ENCODE peak calls at places on chromosomes 3 and 15, in ten cellular contexts. I is hypothalamus; Z is ELR; V is activated T-cell treated with anti-CD3 and anti-CD28 coated beads, Interleukin-2, amount 50 U/mL, for 1 hour; H is CD4-positive, CD25-positive, alpha-beta regulatory T cell; C is HCT116; K is LHCN-M2; E is stimulated activated naive B cell treated with anti-CD40 and anti-IgM and Interleukin-4, amounts not matched to agents 10 μg/mL and 1 μg/mL and 100 μg/mL, for 72 hours; G is amygdala; Y is stimulated activated CD4-positive, alpha-beta T cell treated with anti-CD3 and anti-CD28 coated beads, Interleukin-12 subunit alpha, Interleukin-12 subunit beta, amount 100 ng/mL, for 4 hours. W is an unnamed sample.
A peak's percentile ranks its signal among the peaks of the same experiment; 100 is the strongest.

GRCh38 chr3:73766599-73767378 is 142.0 kb upstream of the PDZRN3 start:
- DNase-seq in C (no peak), V (no peak), H (no peak), K (peak; percentile 65), I (no peak), Z (no peak), G (no peak), Y (no peak), E (no peak), W (no peak)

GRCh38 chr3:102400142-102400541 is 34.7 kb upstream of the ZPLD1 start:
- DNase-seq in H (no peak), K (peak; percentile 78), V (no peak), G (no peak), I (no peak), Y (no peak), E (no peak), C (peak; percentile 22), Z (peak; percentile 50), W (no peak)

GRCh38 chr3:106765342-106765741 is 611.9 kb upstream of the CCDC54 start:
- DNase-seq in I (no peak), Y (no peak), E (no peak), H (no peak), Z (peak; percentile 98), C (peak; percentile 81), K (peak; percentile 89), G (no peak), V (no peak), W (no peak)

GRCh38 chr3:172163320-172163719 is 123.9 kb downstream of the FNDC3B start:
- DNase-seq in Z (no peak), H (no peak), I (no peak), K (no peak), V (no peak), E (no peak), Y (no peak), G (no peak), C (no peak), W (no peak)

GRCh38 chr3:169494982-169495381 is 168.5 kb downstream of the MECOM start:
- DNase-seq in C (no peak), H (no peak), V (no peak), Z (no peak), I (no peak), K (no peak), Y (no peak), E (no peak), G (no peak), W (no peak)

GRCh38 chr15:61762682-61763081 is 297.6 kb downstream of the VPS13C start:
- DNase-seq in G (no peak), C (no peak), K (no peak), E (no peak), V (no peak), Z (no peak), Y (no peak), H (no peak), I (no peak), W (no peak)

GRCh38 chr3:99923873-99924272 is 106.2 kb downstream of the CMSS1 start:
- DNase-seq in I (no peak), K (no peak), Z (no peak), H (no peak), V (no peak), G (no peak), Y (no peak), C (no peak), E (no peak), W (no peak)

GRCh38 chr15:75347222-75348033 is 589 bp downstream of the NEIL1 start:
- DNase-seq in E (peak; percentile 77), V (peak; percentile 66), C (peak; percentile 16), Y (peak; percentile 47), H (peak; percentile 74), K (no peak), G (peak; percentile 53), I (peak; percentile 63), Z (peak; percentile 31), W (peak; percentile 57)

GRCh38 chr3:151443583-151443982 is 17.3 kb downstream of the IGSF10 start:
- DNase-seq in Z (peak; percentile 19), E (no peak), V (no peak), Y (no peak), I (no peak), G (no peak), H (no peak), C (no peak), K (no peak), W (no peak)